ENCODE peak calls at places on chromosomes 2 and 18, in four cellular contexts. X is neuronal stem cell, R is H9, B is IMR-90. W is an unnamed sample.
A peak's percentile ranks its signal among the peaks of the same experiment; 100 is the strongest.

GRCh38 chr18:45519881-45520280 is 95.4 kb upstream of the SLC14A2 start:
- DNase-seq in B (peak; percentile 2), R (no peak), X (no peak), W (peak; percentile 49)

GRCh38 chr2:156901373-156902031 is 356.0 kb upstream of the GALNT5 start:
- DNase-seq in B (peak; percentile 67), R (no peak), X (no peak), W (peak; percentile 88)

GRCh38 chr2:47046271-47046670 is 108.8 kb downstream of the STPG4 start:
- DNase-seq in R (no peak), B (no peak), X (no peak), W (no peak)

GRCh38 chr2:197357986-197358385 is 47.4 kb upstream of the ANKRD44 start:
- DNase-seq in B (no peak), X (no peak), R (no peak), W (peak; percentile 9)

GRCh38 chr2:28901202-28901601 is 6.7 kb downstream of the WDR43 start:
- DNase-seq in B (no peak), X (no peak), R (no peak), W (no peak)

GRCh38 chr2:121505005-121505404 is 25.7 kb upstream of the RNU4ATAC start:
- DNase-seq in B (peak; percentile 87), X (no peak), R (no peak), W (peak; percentile 74)

GRCh38 chr18:25141796-25142365 is 210.1 kb downstream of the ZNF521 start:
- DNase-seq in B (no peak), R (no peak), X (no peak), W (no peak)

GRCh38 chr2:205484717-205485116 is 197.6 kb upstream of the NRP2 start:
- DNase-seq in R (no peak), X (no peak), B (no peak), W (no peak)

GRCh38 chr2:200615247-200615646 is 29.4 kb downstream of the AOX1 start:
- DNase-seq in X (no peak), R (no peak), B (peak; percentile 78), W (peak; percentile 61)

GRCh38 chr2:18412980-18413793 is 147.3 kb downstream of the RDH14 start:
- DNase-seq in X (no peak), R (no peak), B (peak; percentile 55), W (peak; percentile 44)

GRCh38 chr18:32770181-32770650 is 2.6 kb downstream of the KLHL14 start:
- DNase-seq in R (peak; percentile 47), B (no peak), X (no peak), W (no peak)

GRCh38 chr18:42330296-42330695 is 375.3 kb downstream of the PIK3C3 start:
- DNase-seq in R (no peak), B (no peak), X (no peak), W (no peak)

GRCh38 chr2:41917587-41917986 is 130.2 kb upstream of the PKDCC start:
- DNase-seq in X (no peak), R (no peak), B (no peak), W (no peak)

GRCh38 chr2:190979906-190980629 is 33.9 kb downstream of the STAT1 start:
- DNase-seq in B (peak; percentile 96), X (no peak), R (no peak), W (peak; percentile 90)

GRCh38 chr2:186919272-186919671 is 70.3 kb upstream of the ZSWIM2 start:
- DNase-seq in B (peak; percentile 82), R (no peak), X (no peak), W (no peak)

GRCh38 chr2:163943403-163944356 is 207.9 kb upstream of the FIGN start:
- DNase-seq in B (no peak), R (peak; percentile 28), X (peak; percentile 64), W (no peak)

GRCh38 chr2:241988146-241988545 is 118.6 kb downstream of the RTP5 start:
- DNase-seq in R (no peak), X (no peak), B (no peak), W (no peak)

GRCh38 chr2:190456833-190457232 is 48.7 kb downstream of the MFSD6 start:
- DNase-seq in B (peak; percentile 7), X (no peak), R (no peak), W (no peak)

GRCh38 chr2:176118606-176119370 is 2.2 kb downstream of the HOXD10 start:
- DNase-seq in B (no peak), X (no peak), R (peak; percentile 71), W (peak; percentile 43)

GRCh38 chr2:19195681-19196080 is 162.7 kb downstream of the OSR1 start:
- DNase-seq in B (peak; percentile 63), X (no peak), R (no peak), W (peak; percentile 34)

GRCh38 chr2:19353721-19354050 is 4.7 kb downstream of the OSR1 start:
- DNase-seq in B (no peak), R (no peak), X (no peak), W (no peak)

GRCh38 chr2:9573013-9573708 is 17.5 kb upstream of the ADAM17 start:
- DNase-seq in B (peak; percentile 65), X (no peak), R (no peak), W (no peak)

GRCh38 chr2:24613154-24613814 is 122.2 kb downstream of the NCOA1 start:
- DNase-seq in B (peak; percentile 76), X (peak; percentile 18), R (peak; percentile 73), W (peak; percentile 78)

GRCh38 chr2:164538250-164538866 is 82.9 kb downstream of the GRB14 start:
- DNase-seq in R (no peak), X (peak; percentile 26), B (peak; percentile 29), W (peak; percentile 48)

GRCh38 chr18:59540819-59541218 is 156.4 kb downstream of the CCBE1 start:
- DNase-seq in X (no peak), R (no peak), B (peak; percentile 52), W (no peak)

GRCh38 chr2:170449034-170449433 is 266.1 kb upstream of the SP5 start:
- DNase-seq in B (no peak), R (no peak), X (no peak), W (peak; percentile 19)

GRCh38 chr2:64592994-64593655 is 60.6 kb downstream of the SERTAD2 start:
- DNase-seq in B (peak; percentile 21), X (no peak), R (no peak), W (no peak)

GRCh38 chr2:239298126-239298804 is 102.6 kb downstream of the HDAC4 start:
- DNase-seq in B (peak; percentile 26), X (no peak), R (no peak), W (peak; percentile 4)

GRCh38 chr2:233076749-233077148 is 16.6 kb downstream of the INPP5D start:
- DNase-seq in R (no peak), X (no peak), B (no peak), W (no peak)

GRCh38 chr18:35811896-35812295 is 160.6 kb upstream of the RMP24 start:
- DNase-seq in R (no peak), X (no peak), B (no peak), W (peak; percentile 8)

GRCh38 chr2:161123531-161124030 is 36.6 kb upstream of the TANK start:
- DNase-seq in X (no peak), B (no peak), R (no peak), W (peak; percentile 87)
- H3K14ac ChIP-seq in X (no peak overlapping the region), B (peak overlapping the region; percentile 93), R (peak overlapping the region; percentile 49), W (peak overlapping the region; percentile 49)

DNA sequence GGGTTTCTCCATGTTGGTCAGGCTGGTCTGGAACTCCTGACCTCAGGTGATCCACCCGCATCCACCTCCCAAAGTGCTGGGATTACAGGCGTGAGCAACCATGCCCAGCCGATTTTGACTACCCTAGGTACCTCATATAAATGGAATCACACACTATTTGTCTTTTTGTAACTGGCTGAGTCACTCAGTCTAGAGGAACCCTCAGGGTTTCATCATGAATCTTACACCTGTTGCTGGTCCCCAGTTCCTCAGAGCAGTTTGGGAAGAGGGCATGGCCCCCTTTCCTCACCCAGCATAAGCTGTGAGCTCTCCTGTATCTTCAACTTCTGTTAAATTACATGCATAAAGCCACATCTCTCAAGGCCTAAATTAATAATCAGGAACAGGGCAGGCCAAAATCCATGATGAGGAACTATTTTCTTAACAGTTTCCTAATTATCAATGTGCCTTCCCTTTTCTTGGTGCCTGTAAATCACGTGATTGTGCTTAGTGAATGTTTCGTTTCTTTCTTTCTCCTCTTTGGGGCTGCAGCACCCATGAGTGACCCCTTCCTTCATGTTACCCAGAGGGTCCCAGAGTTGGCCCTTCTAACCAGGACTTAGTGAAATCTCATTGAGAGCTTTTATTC is 20.9 kb downstream of the DYSF start:
- DNase-seq in X (no peak), B (no peak), R (no peak), W (no peak)
- H2AFZ ChIP-seq in X (no peak overlapping the region), B (no peak overlapping the region), R (no peak overlapping the region), W (no peak overlapping the region)

GRCh38 chr2:74833418-74834233 is at the start of gene HK2:
- DNase-seq in X (peak; percentile 89), R (peak; percentile 92), B (peak; percentile 88), W (peak; percentile 81)
- H3K14ac ChIP-seq in X (peak within 1 kb of the TSS; percentile 51), R (peak within 1 kb of the TSS; percentile 91), B (peak within 1 kb of the TSS; percentile 87), W (peak within 1 kb of the TSS; percentile 62)

DNA sequence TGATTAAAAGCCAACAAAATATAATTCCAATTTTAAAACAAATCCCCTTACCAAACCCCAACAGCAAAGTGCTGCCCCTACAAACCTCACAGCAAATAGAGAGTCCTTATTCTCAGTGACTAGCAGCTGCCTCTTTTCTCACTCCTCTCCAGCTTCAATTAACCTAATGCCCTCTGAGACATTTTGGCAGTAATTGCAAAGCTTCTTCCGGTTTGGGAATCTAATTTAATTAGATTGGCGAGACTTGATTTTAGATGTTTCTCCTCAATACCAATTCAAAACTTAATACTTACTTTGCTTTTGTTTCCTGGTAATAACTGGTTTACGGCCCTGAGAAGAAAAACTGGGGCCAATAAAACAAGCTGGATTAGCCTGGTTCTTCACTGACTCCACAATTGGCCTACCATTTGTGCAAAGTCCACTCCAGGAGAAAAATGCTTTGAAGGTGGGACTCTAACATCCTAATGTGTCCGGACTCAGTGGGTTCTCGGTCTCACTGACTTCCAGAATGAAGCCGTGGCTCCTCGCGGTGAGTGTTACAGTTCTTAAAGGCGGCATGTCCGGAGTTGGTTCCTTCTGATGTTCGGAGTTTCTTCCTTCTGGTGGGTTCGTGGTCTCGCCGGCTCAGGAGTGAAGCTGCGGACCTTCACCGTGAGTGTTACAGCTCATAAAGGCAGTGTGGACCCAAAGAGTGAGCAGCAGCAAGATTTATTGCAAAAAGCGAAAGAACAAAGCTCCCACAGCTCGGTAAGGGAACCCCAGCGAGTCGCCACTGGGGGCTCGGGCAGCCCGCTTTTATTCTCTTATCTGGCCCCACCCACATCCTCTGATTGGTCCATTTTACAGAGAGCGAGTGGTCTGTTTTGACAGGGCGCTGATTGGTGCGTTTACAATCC is 52.8 kb downstream of the SLC35F5 start:
- DNase-seq in R (no peak), X (no peak), B (no peak), W (no peak)
- H2AFZ ChIP-seq in R (no peak overlapping the region), X (no peak overlapping the region), B (no peak overlapping the region), W (no peak overlapping the region)

GRCh38 chr2:158816797-158817196 is 21.7 kb downstream of the DAPL1 start:
- DNase-seq in R (no peak), B (no peak), X (no peak), W (no peak)
- H3K14ac ChIP-seq in R (no peak overlapping the region), B (no peak overlapping the region), X (no peak overlapping the region), W (no peak overlapping the region)